ENCODE peak calls at places on chromosome 22, in eight cellular contexts. One of them, this sample, is unnamed.
A peak's percentile ranks its signal among the peaks of the same experiment; 100 is the strongest.

GRCh38 chr22:39017596-39018365 is 3.1 kb upstream of the APOBEC3D start:
- DNase-seq in spleen: no peak
- DNase-seq in GM12878: no peak
- DNase-seq in ovary: no peak
- DNase-seq in adrenal gland: no peak
- DNase-seq in heart left ventricle: no peak
- DNase-seq in esophagus squamous epithelium: no peak
- DNase-seq in esophagus muscularis mucosa: no peak
- DNase-seq in this sample: no peak

GRCh38 chr22:48333323-48333763 is 1494.3 kb downstream of the BRD1 start:
- DNase-seq in spleen: no peak
- DNase-seq in GM12878: no peak
- DNase-seq in ovary: no peak
- DNase-seq in adrenal gland: no peak
- DNase-seq in heart left ventricle: peak; percentile 64
- DNase-seq in esophagus squamous epithelium: no peak
- DNase-seq in esophagus muscularis mucosa: no peak
- DNase-seq in this sample: peak; percentile 42

GRCh38 chr22:35155403-35156025 is 89.6 kb downstream of the ISX start:
- DNase-seq in spleen: no peak
- DNase-seq in GM12878: no peak
- DNase-seq in ovary: no peak
- DNase-seq in adrenal gland: no peak
- DNase-seq in heart left ventricle: no peak
- DNase-seq in esophagus squamous epithelium: no peak
- DNase-seq in esophagus muscularis mucosa: no peak
- DNase-seq in this sample: no peak

GRCh38 chr22:32411829-32412592 is at the start of gene RTCB:
- DNase-seq in spleen: peak; percentile 95
- DNase-seq in GM12878: peak; percentile 80
- DNase-seq in ovary: peak; percentile 95
- DNase-seq in adrenal gland: peak; percentile 92
- DNase-seq in heart left ventricle: peak; percentile 96
- DNase-seq in esophagus squamous epithelium: peak; percentile 24
- DNase-seq in esophagus muscularis mucosa: peak; percentile 93
- DNase-seq in this sample: peak; percentile 81

GRCh38 chr22:32255726-32256125 is 579 bp upstream of the SLC5A4 start:
- DNase-seq in spleen: no peak
- DNase-seq in GM12878: no peak
- DNase-seq in ovary: no peak
- DNase-seq in adrenal gland: no peak
- DNase-seq in heart left ventricle: no peak
- DNase-seq in esophagus squamous epithelium: no peak
- DNase-seq in esophagus muscularis mucosa: no peak
- DNase-seq in this sample: no peak

GRCh38 chr22:31857247-31857646 is 87.1 kb upstream of the YWHAH start:
- DNase-seq in spleen: no peak
- DNase-seq in GM12878: no peak
- DNase-seq in ovary: no peak
- DNase-seq in adrenal gland: no peak
- DNase-seq in heart left ventricle: no peak
- DNase-seq in esophagus squamous epithelium: no peak
- DNase-seq in esophagus muscularis mucosa: no peak
- DNase-seq in this sample: no peak

GRCh38 chr22:19430890-19431541 is 517 bp downstream of the HIRA start:
- DNase-seq in spleen: peak; percentile 91
- DNase-seq in GM12878: no peak
- DNase-seq in ovary: peak; percentile 61
- DNase-seq in adrenal gland: peak; percentile 48
- DNase-seq in heart left ventricle: peak; percentile 68
- DNase-seq in esophagus squamous epithelium: no peak
- DNase-seq in esophagus muscularis mucosa: no peak
- DNase-seq in this sample: peak; percentile 81

GRCh38 chr22:39556970-39557811 is 13.4 kb upstream of the CACNA1I start:
- DNase-seq in spleen: no peak
- DNase-seq in GM12878: no peak
- DNase-seq in ovary: peak; percentile 59
- DNase-seq in adrenal gland: peak; percentile 60
- DNase-seq in heart left ventricle: no peak
- DNase-seq in esophagus squamous epithelium: no peak
- DNase-seq in esophagus muscularis mucosa: no peak
- DNase-seq in this sample: no peak

GRCh38 chr22:41991111-41991510 is 7.5 kb upstream of the WBP2NL start:
- DNase-seq in spleen: peak; percentile 37
- DNase-seq in GM12878: no peak
- DNase-seq in ovary: no peak
- DNase-seq in adrenal gland: no peak
- DNase-seq in heart left ventricle: no peak
- DNase-seq in esophagus squamous epithelium: no peak
- DNase-seq in esophagus muscularis mucosa: no peak
- DNase-seq in this sample: no peak

GRCh38 chr22:40423882-40424640 is 53.7 kb downstream of the SGSM3 start:
- DNase-seq in spleen: peak; percentile 62
- DNase-seq in GM12878: no peak
- DNase-seq in ovary: no peak
- DNase-seq in adrenal gland: no peak
- DNase-seq in heart left ventricle: no peak
- DNase-seq in esophagus squamous epithelium: no peak
- DNase-seq in esophagus muscularis mucosa: no peak
- DNase-seq in this sample: no peak

GRCh38 chr22:36026741-36027140 is 1.9 kb downstream of the RBFOX2 start:
- DNase-seq in spleen: no peak
- DNase-seq in GM12878: no peak
- DNase-seq in ovary: no peak
- DNase-seq in adrenal gland: no peak
- DNase-seq in heart left ventricle: no peak
- DNase-seq in esophagus squamous epithelium: no peak
- DNase-seq in esophagus muscularis mucosa: no peak
- DNase-seq in this sample: no peak

DNA sequence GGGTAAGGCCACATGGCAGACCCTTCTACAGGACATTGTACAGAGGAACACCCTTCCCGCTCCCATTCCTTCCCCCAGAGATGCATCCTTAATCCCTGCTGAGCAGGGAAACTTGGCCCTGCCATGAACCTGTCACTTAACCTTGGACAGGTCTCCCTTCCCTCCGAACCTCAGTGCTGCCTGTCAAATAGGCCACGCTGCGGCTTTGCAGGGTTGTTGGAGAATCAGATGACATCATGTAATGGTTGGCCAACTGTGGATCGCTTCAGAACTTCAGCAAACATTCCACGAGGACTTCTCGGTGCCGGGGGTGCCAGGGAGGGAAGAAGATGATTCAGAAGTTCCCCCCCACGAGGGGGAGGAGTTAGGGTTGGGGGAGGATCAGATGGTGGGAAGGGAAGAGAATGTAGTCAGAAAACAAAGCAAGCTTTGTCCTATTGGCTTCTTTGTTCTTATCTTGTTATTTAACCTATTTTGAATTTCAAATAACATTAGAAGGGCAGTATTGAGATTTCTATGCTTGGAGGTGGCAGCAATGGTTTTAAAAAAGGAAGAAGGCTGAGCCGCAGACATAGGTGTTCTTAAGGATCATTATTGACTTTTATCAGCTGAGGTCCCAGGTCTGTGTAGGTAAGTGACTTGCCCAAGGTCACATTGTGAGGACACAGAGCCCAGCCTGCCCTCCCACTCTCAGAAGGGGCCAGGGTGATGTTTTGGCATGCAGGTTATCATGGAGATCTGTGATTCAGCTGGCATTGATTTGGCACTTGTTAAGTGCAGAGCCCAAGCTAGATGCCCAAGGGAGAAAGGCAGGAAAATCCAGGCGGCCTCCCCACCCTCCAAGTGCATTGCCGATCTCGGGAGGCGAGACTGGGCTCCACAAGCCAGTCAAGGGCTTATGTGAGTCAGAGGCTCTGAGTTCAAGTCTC is 3.1 kb downstream of the CDC42EP1 start:
- DNase-seq in spleen: no peak
- DNase-seq in GM12878: no peak
- DNase-seq in ovary: peak; percentile 79
- DNase-seq in adrenal gland: peak; percentile 96
- DNase-seq in heart left ventricle: no peak
- DNase-seq in esophagus squamous epithelium: no peak
- DNase-seq in esophagus muscularis mucosa: peak; percentile 95
- DNase-seq in this sample: no peak
- TF ChIP-seq POLR2A in spleen: no peak
- TF ChIP-seq POLR2A in GM12878: no peak
- TF ChIP-seq POLR2A in ovary: no peak
- TF ChIP-seq POLR2A in adrenal gland: peak; percentile 10
- TF ChIP-seq POLR2A in heart left ventricle: no peak
- TF ChIP-seq POLR2A in esophagus squamous epithelium: no peak
- TF ChIP-seq POLR2A in esophagus muscularis mucosa: no peak
- TF ChIP-seq POLR2A in this sample: no peak

DNA sequence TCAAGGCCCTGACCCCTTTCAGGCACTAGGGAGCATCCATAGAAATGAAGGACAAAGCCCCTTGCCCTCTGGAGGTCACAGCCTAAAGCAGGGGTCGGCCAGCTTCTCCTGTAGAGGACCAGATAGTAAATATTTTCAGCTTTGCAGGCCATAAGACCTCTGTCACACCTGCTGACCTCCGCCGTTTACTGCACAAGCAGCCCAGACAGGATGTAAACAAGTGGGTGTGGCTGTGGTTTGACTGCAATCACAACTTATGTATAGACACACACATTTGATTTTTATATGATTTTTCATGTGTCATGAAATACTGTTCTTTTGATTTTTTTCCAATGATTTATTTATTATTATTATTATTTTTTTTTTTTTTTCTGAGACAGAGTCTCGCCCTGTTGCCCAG is 34.3 kb downstream of the KIAA1671 start:
- DNase-seq in spleen: no peak
- DNase-seq in GM12878: no peak
- DNase-seq in ovary: no peak
- DNase-seq in adrenal gland: no peak
- DNase-seq in heart left ventricle: no peak
- DNase-seq in esophagus squamous epithelium: no peak
- DNase-seq in esophagus muscularis mucosa: no peak
- DNase-seq in this sample: no peak
- H3K4me1 ChIP-seq in spleen: peaks cover 48% of the 10 kb centered on the region
- H3K4me1 ChIP-seq in GM12878: no peaks in the 10 kb centered on the region
- H3K4me1 ChIP-seq in ovary: peaks cover 14% of the 10 kb centered on the region
- H3K4me1 ChIP-seq in adrenal gland: peaks cover 45% of the 10 kb centered on the region
- H3K4me1 ChIP-seq in heart left ventricle: peaks cover 24% of the 10 kb centered on the region
- H3K4me1 ChIP-seq in esophagus squamous epithelium: peaks cover 74% of the 10 kb centered on the region
- H3K4me1 ChIP-seq in esophagus muscularis mucosa: peaks cover 37% of the 10 kb centered on the region
- H3K4me1 ChIP-seq in this sample: peaks cover 17% of the 10 kb centered on the region

GRCh38 chr22:46077669-46078099 is 72.6 kb upstream of the PPARA start:
- DNase-seq in spleen: peak; percentile 43
- DNase-seq in GM12878: no peak
- DNase-seq in ovary: peak; percentile 72
- DNase-seq in adrenal gland: peak; percentile 31
- DNase-seq in heart left ventricle: peak; percentile 48
- DNase-seq in esophagus squamous epithelium: no peak
- DNase-seq in esophagus muscularis mucosa: no peak
- DNase-seq in this sample: no peak

GRCh38 chr22:46079093-46079860 is 71.0 kb upstream of the PPARA start:
- DNase-seq in spleen: peak; percentile 61
- DNase-seq in GM12878: no peak
- DNase-seq in ovary: peak; percentile 56
- DNase-seq in adrenal gland: peak; percentile 18
- DNase-seq in heart left ventricle: peak; percentile 66
- DNase-seq in esophagus squamous epithelium: no peak
- DNase-seq in esophagus muscularis mucosa: no peak
- DNase-seq in this sample: peak; percentile 46

GRCh38 chr22:46076651-46077339 is 73.5 kb upstream of the PPARA start:
- DNase-seq in spleen: peak; percentile 74
- DNase-seq in GM12878: no peak
- DNase-seq in ovary: peak; percentile 60
- DNase-seq in adrenal gland: peak; percentile 69
- DNase-seq in heart left ventricle: peak; percentile 63
- DNase-seq in esophagus squamous epithelium: no peak
- DNase-seq in esophagus muscularis mucosa: no peak
- DNase-seq in this sample: no peak

GRCh38 chr22:46079861-46080821 is 70.2 kb upstream of the PPARA start:
- DNase-seq in spleen: peak; percentile 78
- DNase-seq in GM12878: no peak
- DNase-seq in ovary: peak; percentile 81
- DNase-seq in adrenal gland: peak; percentile 82
- DNase-seq in heart left ventricle: peak; percentile 81
- DNase-seq in esophagus squamous epithelium: no peak
- DNase-seq in esophagus muscularis mucosa: no peak
- DNase-seq in this sample: peak; percentile 58

GRCh38 chr22:46078241-46079092 is 71.9 kb upstream of the PPARA start:
- DNase-seq in spleen: peak; percentile 76
- DNase-seq in GM12878: no peak
- DNase-seq in ovary: peak; percentile 82
- DNase-seq in adrenal gland: peak; percentile 91
- DNase-seq in heart left ventricle: peak; percentile 83
- DNase-seq in esophagus squamous epithelium: no peak
- DNase-seq in esophagus muscularis mucosa: no peak
- DNase-seq in this sample: peak; percentile 51
- TF ChIP-seq POLR2A in spleen: no peak
- TF ChIP-seq POLR2A in GM12878: no peak
- TF ChIP-seq POLR2A in ovary: peak; percentile 10
- TF ChIP-seq POLR2A in adrenal gland: no peak
- TF ChIP-seq POLR2A in heart left ventricle: peak; percentile 27
- TF ChIP-seq POLR2A in esophagus squamous epithelium: peak; percentile 52
- TF ChIP-seq POLR2A in esophagus muscularis mucosa: no peak
- TF ChIP-seq POLR2A in this sample: no peak

GRCh38 chr22:49962751-49963646 is 2.4 kb downstream of the PIM3 start:
- DNase-seq in spleen: peak; percentile 87
- DNase-seq in GM12878: no peak
- DNase-seq in ovary: peak; percentile 70
- DNase-seq in adrenal gland: peak; percentile 33
- DNase-seq in heart left ventricle: peak; percentile 69
- DNase-seq in esophagus squamous epithelium: no peak
- DNase-seq in esophagus muscularis mucosa: no peak
- DNase-seq in this sample: peak; percentile 60

GRCh38 chr22:49960967-49961600 is 512 bp downstream of the PIM3 start:
- DNase-seq in spleen: peak; percentile 93
- DNase-seq in GM12878: no peak
- DNase-seq in ovary: peak; percentile 66
- DNase-seq in adrenal gland: peak; percentile 58
- DNase-seq in heart left ventricle: peak; percentile 83
- DNase-seq in esophagus squamous epithelium: no peak
- DNase-seq in esophagus muscularis mucosa: no peak
- DNase-seq in this sample: peak; percentile 76

GRCh38 chr22:49962012-49962750 is 1.6 kb downstream of the PIM3 start:
- DNase-seq in spleen: peak; percentile 92
- DNase-seq in GM12878: no peak
- DNase-seq in ovary: peak; percentile 94
- DNase-seq in adrenal gland: peak; percentile 94
- DNase-seq in heart left ventricle: peak; percentile 94
- DNase-seq in esophagus squamous epithelium: no peak
- DNase-seq in esophagus muscularis mucosa: peak; percentile 97
- DNase-seq in this sample: peak; percentile 87

GRCh38 chr22:49960159-49960966 is at the start of gene PIM3:
- DNase-seq in spleen: peak; percentile 97
- DNase-seq in GM12878: peak; percentile 84
- DNase-seq in ovary: peak; percentile 94
- DNase-seq in adrenal gland: peak; percentile 96
- DNase-seq in heart left ventricle: peak; percentile 97
- DNase-seq in esophagus squamous epithelium: peak; percentile 78
- DNase-seq in esophagus muscularis mucosa: peak; percentile 96
- DNase-seq in this sample: peak; percentile 97

DNA sequence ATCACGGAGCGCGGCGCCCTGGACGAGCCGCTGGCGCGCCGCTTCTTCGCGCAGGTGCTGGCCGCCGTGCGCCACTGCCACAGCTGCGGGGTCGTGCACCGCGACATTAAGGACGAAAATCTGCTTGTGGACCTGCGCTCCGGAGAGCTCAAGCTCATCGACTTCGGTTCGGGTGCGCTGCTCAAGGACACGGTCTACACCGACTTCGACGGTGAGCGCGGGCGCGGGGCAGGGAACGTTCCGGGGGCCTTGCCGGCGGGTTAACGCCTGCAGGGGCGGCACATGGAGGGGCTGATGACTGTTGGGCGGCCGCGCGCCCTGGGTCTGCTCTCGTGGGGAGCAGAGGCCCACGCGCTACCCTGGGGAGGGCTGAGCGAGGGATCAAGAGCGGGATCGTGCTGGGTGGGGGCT is 1.0 kb downstream of the PIM3 start:
- DNase-seq in spleen: no peak
- DNase-seq in GM12878: no peak
- DNase-seq in ovary: no peak
- DNase-seq in adrenal gland: no peak
- DNase-seq in heart left ventricle: peak; percentile 76
- DNase-seq in esophagus squamous epithelium: no peak
- DNase-seq in esophagus muscularis mucosa: no peak
- DNase-seq in this sample: no peak
- H3K4me1 ChIP-seq in spleen: peaks cover 68% of the 10 kb centered on the region
- H3K4me1 ChIP-seq in GM12878: peaks cover 26% of the 10 kb centered on the region
- H3K4me1 ChIP-seq in ovary: peaks cover 14% of the 10 kb centered on the region
- H3K4me1 ChIP-seq in adrenal gland: peaks cover 50% of the 10 kb centered on the region
- H3K4me1 ChIP-seq in heart left ventricle: peaks cover 54% of the 10 kb centered on the region
- H3K4me1 ChIP-seq in esophagus squamous epithelium: peaks cover 66% of the 10 kb centered on the region
- H3K4me1 ChIP-seq in esophagus muscularis mucosa: peaks cover 69% of the 10 kb centered on the region
- H3K4me1 ChIP-seq in this sample: peaks cover 58% of the 10 kb centered on the region

This sample was measured in Peyer's patch.